ENCODE peak calls at places on chromosomes 13 and 19, in seven cellular contexts. I is IMR-90; W is H1; M is renal cortical epithelial cell; V is activated CD8-positive, alpha-beta memory T cell treated with anti-CD3 and anti-CD28 coated beads for 1 hour; K is left cardiac atrium; A is BJ. P is an unnamed sample.

GRCh38 chr13:87999791-88000190 is 328.6 kb downstream of the SLITRK5 start:
- DNase-seq in A (no peak), K (no peak), W (no peak), I (no peak), V (no peak), M (peak), P (no peak)

GRCh38 chr19:50659318-50660082 is 10.3 kb downstream of the C19orf81 start:
- DNase-seq in A (no peak), W (no peak), I (no peak), M (no peak), V (no peak), K (no peak), P (no peak)

GRCh38 chr19:2721570-2722540 is 683 bp upstream of the DIRAS1 start:
- DNase-seq in A (no peak), M (no peak), W (no peak), V (no peak), I (no peak), K (no peak), P (no peak)

GRCh38 chr13:33937373-33938087 is 119.6 kb downstream of the RFC3 start:
- DNase-seq in W (no peak), M (peak), A (no peak), K (no peak), I (no peak), V (no peak), P (no peak)

GRCh38 chr13:67643656-67644055 is 413.5 kb upstream of the PCDH9 start:
- DNase-seq in A (no peak), W (no peak), V (no peak), M (no peak), I (no peak), K (no peak), P (no peak)

GRCh38 chr19:3479819-3480215 is 508 bp downstream of the SMIM24 start:
- DNase-seq in I (no peak), W (peak), M (no peak), K (no peak), A (no peak), V (no peak), P (peak)

GRCh38 chr19:30224689-30225606 is 147.2 kb upstream of the ZNF536 start:
- DNase-seq in W (no peak), I (no peak), V (no peak), A (no peak), M (no peak), K (no peak), P (no peak)

GRCh38 chr19:49450405-49450804 is 1.2 kb downstream of the PIH1D1 start:
- DNase-seq in W (no peak), M (no peak), A (no peak), I (no peak), K (no peak), V (no peak), P (no peak)

GRCh38 chr19:1999856-2000515 is 15.5 kb downstream of the BTBD2 start:
- DNase-seq in M (no peak), V (no peak), A (no peak), W (no peak), K (no peak), I (no peak), P (no peak)

GRCh38 chr19:44954278-44954648 is 917 bp upstream of the CLPTM1 start:
- DNase-seq in M (no peak), V (no peak), I (no peak), K (no peak), A (no peak), W (no peak), P (no peak)

GRCh38 chr19:45368127-45368526 is 2.2 kb downstream of the ERCC2 start:
- DNase-seq in I (no peak), M (no peak), K (no peak), W (no peak), V (no peak), A (no peak), P (no peak)

GRCh38 chr19:57512845-57513244 is 13.1 kb downstream of the ZNF773 start:
- DNase-seq in I (peak), K (no peak), M (no peak), W (no peak), V (no peak), A (no peak), P (no peak)

GRCh38 chr13:50428183-50428877 is 413.1 kb downstream of the KCNRG start:
- DNase-seq in A (no peak), I (no peak), W (no peak), M (no peak), K (no peak), V (no peak), P (no peak)

GRCh38 chr19:55086730-55087541 is 11.3 kb downstream of the EPS8L1 start:
- DNase-seq in A (peak), K (peak), V (no peak), W (peak), I (peak), M (peak), P (peak)

GRCh38 chr13:24995225-24995804 is 100.6 kb upstream of the PABPC3 start:
- DNase-seq in W (peak), V (no peak), K (peak), A (peak), I (peak), M (peak), P (peak)

GRCh38 chr13:99953138-99953755 is 18.3 kb downstream of the ZIC5 start:
- DNase-seq in I (no peak), A (no peak), V (no peak), K (no peak), W (no peak), M (no peak), P (no peak)

GRCh38 chr13:28552288-28552687 is 57.4 kb upstream of the FLT1 start:
- DNase-seq in I (no peak), W (no peak), M (no peak), K (no peak), A (no peak), V (no peak), P (no peak)

GRCh38 chr13:106617561-106617960 is 49.6 kb upstream of the ARGLU1 start:
- DNase-seq in W (no peak), K (no peak), I (peak), M (peak), V (no peak), A (no peak), P (no peak)

GRCh38 chr13:33271759-33272158 is 13.8 kb downstream of the STARD13 start:
- DNase-seq in W (no peak), K (no peak), A (no peak), V (no peak), M (no peak), I (peak), P (no peak)

P was measured in DMS153.